ENCODE peak calls at places on chromosomes 5 and 9, in seven cellular contexts. One of them, this sample, is unnamed.
A peak's percentile ranks its signal among the peaks of the same experiment; 100 is the strongest.

GRCh38 chr9:131984564-131984963 is 95.1 kb downstream of the MED27 start:
- DNase-seq in GM23338: no peak
- DNase-seq in A673: no peak
- DNase-seq in HCT116: no peak
- DNase-seq in fibroblast of lung: no peak
- DNase-seq in endothelial cell of umbilical vein: peak; percentile 46
- DNase-seq in GM23248: peak; percentile 33
- DNase-seq in this sample: no peak

GRCh38 chr5:147567917-147568598 is 58.2 kb upstream of the DPYSL3 start:
- DNase-seq in GM23338: peak; percentile 93
- DNase-seq in HCT116: no peak
- DNase-seq in A673: peak; percentile 54
- DNase-seq in endothelial cell of umbilical vein: peak; percentile 22
- DNase-seq in GM23248: peak; percentile 72
- DNase-seq in fibroblast of lung: peak; percentile 99
- DNase-seq in this sample: peak; percentile 84

GRCh38 chr9:134193912-134194535 is 29.7 kb upstream of the RNU6ATAC start:
- DNase-seq in GM23248: no peak
- DNase-seq in GM23338: no peak
- DNase-seq in A673: no peak
- DNase-seq in fibroblast of lung: no peak
- DNase-seq in HCT116: no peak
- DNase-seq in endothelial cell of umbilical vein: no peak
- DNase-seq in this sample: no peak

GRCh38 chr9:132003904-132004303 is 75.8 kb downstream of the MED27 start:
- DNase-seq in fibroblast of lung: no peak
- DNase-seq in A673: peak; percentile 72
- DNase-seq in GM23338: no peak
- DNase-seq in GM23248: no peak
- DNase-seq in HCT116: no peak
- DNase-seq in endothelial cell of umbilical vein: no peak
- DNase-seq in this sample: no peak

GRCh38 chr9:36141288-36141687 is 4.8 kb downstream of the GLIPR2 start:
- DNase-seq in HCT116: no peak
- DNase-seq in GM23338: peak; percentile 59
- DNase-seq in A673: no peak
- DNase-seq in GM23248: peak; percentile 66
- DNase-seq in fibroblast of lung: no peak
- DNase-seq in endothelial cell of umbilical vein: no peak
- DNase-seq in this sample: peak; percentile 25

GRCh38 chr5:151750121-151750520 is 8.3 kb downstream of the ATOX1 start:
- DNase-seq in fibroblast of lung: no peak
- DNase-seq in GM23338: no peak
- DNase-seq in endothelial cell of umbilical vein: no peak
- DNase-seq in A673: no peak
- DNase-seq in GM23248: no peak
- DNase-seq in HCT116: no peak
- DNase-seq in this sample: no peak

GRCh38 chr9:78091736-78092135 is 60.1 kb upstream of the GNAQ start:
- DNase-seq in HCT116: no peak
- DNase-seq in fibroblast of lung: no peak
- DNase-seq in endothelial cell of umbilical vein: no peak
- DNase-seq in GM23338: no peak
- DNase-seq in GM23248: no peak
- DNase-seq in A673: no peak
- DNase-seq in this sample: no peak

GRCh38 chr9:132943677-132944293 is 631 bp downstream of the TSC1 start:
- DNase-seq in HCT116: no peak
- DNase-seq in endothelial cell of umbilical vein: peak; percentile 17
- DNase-seq in GM23248: peak; percentile 39
- DNase-seq in A673: peak; percentile 14
- DNase-seq in GM23338: peak; percentile 33
- DNase-seq in fibroblast of lung: no peak
- DNase-seq in this sample: peak; percentile 8

GRCh38 chr5:140833993-140834392 is at the start of gene PCDHA7:
- DNase-seq in fibroblast of lung: peak; percentile 14
- DNase-seq in endothelial cell of umbilical vein: no peak
- DNase-seq in A673: peak; percentile 42
- DNase-seq in GM23248: peak; percentile 26
- DNase-seq in HCT116: no peak
- DNase-seq in GM23338: peak; percentile 73
- DNase-seq in this sample: peak; percentile 11

GRCh38 chr9:112011051-112011620 is 114.5 kb downstream of the UGCG start:
- DNase-seq in A673: no peak
- DNase-seq in endothelial cell of umbilical vein: no peak
- DNase-seq in GM23338: no peak
- DNase-seq in fibroblast of lung: no peak
- DNase-seq in HCT116: no peak
- DNase-seq in GM23248: no peak
- DNase-seq in this sample: no peak

GRCh38 chr5:90940227-90940995 is 381.8 kb downstream of the ADGRV1 start:
- DNase-seq in GM23338: peak; percentile 91
- DNase-seq in HCT116: no peak
- DNase-seq in fibroblast of lung: peak; percentile 47
- DNase-seq in GM23248: peak; percentile 42
- DNase-seq in A673: peak; percentile 48
- DNase-seq in endothelial cell of umbilical vein: peak; percentile 24
- DNase-seq in this sample: peak; percentile 56

GRCh38 chr5:129852747-129853352 is 51.4 kb upstream of the CHSY3 start:
- DNase-seq in GM23338: peak; percentile 90
- DNase-seq in GM23248: peak; percentile 68
- DNase-seq in endothelial cell of umbilical vein: peak; percentile 76
- DNase-seq in HCT116: peak; percentile 62
- DNase-seq in A673: peak; percentile 79
- DNase-seq in fibroblast of lung: peak; percentile 46
- DNase-seq in this sample: peak; percentile 52

GRCh38 chr9:91085499-91086291 is 276.0 kb downstream of the AUH start:
- DNase-seq in A673: no peak
- DNase-seq in endothelial cell of umbilical vein: no peak
- DNase-seq in GM23248: no peak
- DNase-seq in fibroblast of lung: no peak
- DNase-seq in GM23338: no peak
- DNase-seq in HCT116: no peak
- DNase-seq in this sample: no peak

GRCh38 chr9:80382523-80382922 is 810.8 kb downstream of the TLE4 start:
- DNase-seq in fibroblast of lung: no peak
- DNase-seq in HCT116: no peak
- DNase-seq in GM23338: no peak
- DNase-seq in endothelial cell of umbilical vein: no peak
- DNase-seq in A673: no peak
- DNase-seq in GM23248: no peak
- DNase-seq in this sample: no peak

GRCh38 chr9:98251554-98251953 is 3.9 kb downstream of the TBC1D2 start:
- DNase-seq in A673: peak; percentile 78
- DNase-seq in GM23338: no peak
- DNase-seq in fibroblast of lung: peak; percentile 84
- DNase-seq in endothelial cell of umbilical vein: peak; percentile 43
- DNase-seq in HCT116: peak; percentile 73
- DNase-seq in GM23248: peak; percentile 92
- DNase-seq in this sample: peak; percentile 90

GRCh38 chr9:18632624-18633407 is 158.9 kb downstream of the ADAMTSL1 start:
- DNase-seq in GM23248: peak; percentile 92
- DNase-seq in endothelial cell of umbilical vein: peak; percentile 96
- DNase-seq in HCT116: no peak
- DNase-seq in fibroblast of lung: peak; percentile 89
- DNase-seq in GM23338: no peak
- DNase-seq in A673: no peak
- DNase-seq in this sample: peak; percentile 69

GRCh38 chr9:126223798-126224531 is 102.7 kb upstream of the MVB12B start:
- DNase-seq in HCT116: no peak
- DNase-seq in GM23248: no peak
- DNase-seq in fibroblast of lung: no peak
- DNase-seq in endothelial cell of umbilical vein: no peak
- DNase-seq in A673: no peak
- DNase-seq in GM23338: no peak
- DNase-seq in this sample: no peak

GRCh38 chr5:171367424-171368370 is 20.0 kb upstream of the NPM1 start:
- DNase-seq in endothelial cell of umbilical vein: no peak
- DNase-seq in GM23338: no peak
- DNase-seq in HCT116: no peak
- DNase-seq in fibroblast of lung: peak; percentile 89
- DNase-seq in GM23248: peak; percentile 40
- DNase-seq in A673: no peak
- DNase-seq in this sample: peak; percentile 67

GRCh38 chr9:34744295-34745221 is 34.6 kb upstream of the CCL21 start:
- DNase-seq in GM23338: no peak
- DNase-seq in A673: no peak
- DNase-seq in fibroblast of lung: peak; percentile 55
- DNase-seq in GM23248: peak; percentile 72
- DNase-seq in endothelial cell of umbilical vein: no peak
- DNase-seq in HCT116: peak; percentile 35
- DNase-seq in this sample: peak; percentile 98

GRCh38 chr9:118439446-118439845 is 735.2 kb downstream of the TLR4 start:
- DNase-seq in A673: no peak
- DNase-seq in fibroblast of lung: no peak
- DNase-seq in GM23338: no peak
- DNase-seq in endothelial cell of umbilical vein: no peak
- DNase-seq in GM23248: no peak
- DNase-seq in HCT116: no peak
- DNase-seq in this sample: no peak

GRCh38 chr9:115939065-115939765 is 214.4 kb upstream of the PAPPA start:
- DNase-seq in endothelial cell of umbilical vein: no peak
- DNase-seq in A673: no peak
- DNase-seq in fibroblast of lung: peak; percentile 90
- DNase-seq in GM23248: peak; percentile 53
- DNase-seq in GM23338: no peak
- DNase-seq in HCT116: no peak
- DNase-seq in this sample: peak; percentile 91

GRCh38 chr5:16792278-16793275 is 143.5 kb downstream of the MYO10 start:
- DNase-seq in HCT116: no peak
- DNase-seq in GM23338: no peak
- DNase-seq in GM23248: no peak
- DNase-seq in A673: no peak
- DNase-seq in endothelial cell of umbilical vein: no peak
- DNase-seq in fibroblast of lung: no peak
- DNase-seq in this sample: no peak
- TF ChIP-seq EZH2 in HCT116: no peak
- TF ChIP-seq EZH2 in GM23338: no peak
- TF ChIP-seq EZH2 in GM23248: no peak
- TF ChIP-seq EZH2 in A673: no peak
- TF ChIP-seq EZH2 in endothelial cell of umbilical vein: no peak
- TF ChIP-seq EZH2 in fibroblast of lung: no peak
- TF ChIP-seq EZH2 in this sample: no peak

GRCh38 chr9:117412006-117412715 is 2.7 kb downstream of the ASTN2 start:
- DNase-seq in GM23338: peak; percentile 39
- DNase-seq in GM23248: no peak
- DNase-seq in HCT116: no peak
- DNase-seq in A673: no peak
- DNase-seq in fibroblast of lung: no peak
- DNase-seq in endothelial cell of umbilical vein: no peak
- DNase-seq in this sample: no peak

GRCh38 chr9:117414906-117415583 is at the start of gene ASTN2:
- DNase-seq in GM23338: peak; percentile 67
- DNase-seq in GM23248: no peak
- DNase-seq in fibroblast of lung: peak; percentile 4
- DNase-seq in HCT116: no peak
- DNase-seq in A673: no peak
- DNase-seq in endothelial cell of umbilical vein: no peak
- DNase-seq in this sample: no peak

GRCh38 chr9:117412841-117413240 is 2.0 kb downstream of the ASTN2 start:
- DNase-seq in endothelial cell of umbilical vein: no peak
- DNase-seq in GM23338: peak; percentile 42
- DNase-seq in GM23248: no peak
- DNase-seq in HCT116: no peak
- DNase-seq in A673: no peak
- DNase-seq in fibroblast of lung: no peak
- DNase-seq in this sample: no peak

GRCh38 chr9:117414220-117414905 is 494 bp downstream of the ASTN2 start:
- DNase-seq in GM23248: peak; percentile 50
- DNase-seq in GM23338: peak; percentile 66
- DNase-seq in HCT116: no peak
- DNase-seq in fibroblast of lung: peak; percentile 16
- DNase-seq in A673: no peak
- DNase-seq in endothelial cell of umbilical vein: no peak
- DNase-seq in this sample: peak; percentile 18

GRCh38 chr9:117413346-117414219 is 1.3 kb downstream of the ASTN2 start:
- DNase-seq in HCT116: no peak
- DNase-seq in fibroblast of lung: no peak
- DNase-seq in endothelial cell of umbilical vein: no peak
- DNase-seq in GM23248: no peak
- DNase-seq in A673: peak; percentile 23
- DNase-seq in GM23338: peak; percentile 82
- DNase-seq in this sample: peak; percentile 1
- TF ChIP-seq EZH2 in HCT116: no peak
- TF ChIP-seq EZH2 in fibroblast of lung: peak; percentile 90
- TF ChIP-seq EZH2 in endothelial cell of umbilical vein: peak; percentile 52
- TF ChIP-seq EZH2 in GM23248: peak; percentile 73
- TF ChIP-seq EZH2 in A673: peak; percentile 96
- TF ChIP-seq EZH2 in GM23338: peak; percentile 23
- TF ChIP-seq EZH2 in this sample: peak; percentile 91

GRCh38 chr9:130981761-130982147 is 27.2 kb upstream of the LAMC3 start:
- DNase-seq in GM23248: no peak
- DNase-seq in fibroblast of lung: no peak
- DNase-seq in A673: no peak
- DNase-seq in endothelial cell of umbilical vein: no peak
- DNase-seq in HCT116: no peak
- DNase-seq in GM23338: no peak
- DNase-seq in this sample: no peak

GRCh38 chr9:130982636-130983282 is 26.2 kb upstream of the LAMC3 start:
- DNase-seq in fibroblast of lung: no peak
- DNase-seq in endothelial cell of umbilical vein: no peak
- DNase-seq in GM23248: no peak
- DNase-seq in A673: no peak
- DNase-seq in GM23338: no peak
- DNase-seq in HCT116: no peak
- DNase-seq in this sample: no peak

GRCh38 chr9:130979591-130980385 is 29.2 kb upstream of the LAMC3 start:
- DNase-seq in A673: no peak
- DNase-seq in endothelial cell of umbilical vein: no peak
- DNase-seq in GM23248: no peak
- DNase-seq in fibroblast of lung: no peak
- DNase-seq in HCT116: no peak
- DNase-seq in GM23338: no peak
- DNase-seq in this sample: no peak

GRCh38 chr9:130981002-130981760 is 27.8 kb upstream of the LAMC3 start:
- DNase-seq in GM23248: no peak
- DNase-seq in fibroblast of lung: no peak
- DNase-seq in A673: no peak
- DNase-seq in GM23338: no peak
- DNase-seq in endothelial cell of umbilical vein: no peak
- DNase-seq in HCT116: no peak
- DNase-seq in this sample: no peak

DNA sequence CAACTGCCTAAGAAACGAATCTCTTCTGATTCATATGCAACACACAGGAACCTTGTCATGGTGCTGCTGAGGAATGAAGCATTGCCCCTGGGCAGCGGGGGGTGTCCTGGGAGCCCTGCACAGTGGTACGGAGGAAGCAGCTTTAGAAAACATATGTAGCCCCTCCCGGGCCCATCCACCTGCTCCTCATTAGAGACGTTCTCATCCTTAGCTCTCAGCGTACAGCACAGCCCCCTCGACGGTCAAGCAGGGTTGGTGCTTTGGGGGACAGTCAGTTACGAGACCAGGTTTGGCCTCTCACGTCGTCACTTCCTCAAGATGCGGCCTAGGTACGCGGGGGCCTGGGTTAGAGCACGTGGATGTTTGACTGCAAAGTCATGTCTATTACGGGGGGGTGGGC is 28.4 kb upstream of the LAMC3 start:
- DNase-seq in fibroblast of lung: no peak
- DNase-seq in endothelial cell of umbilical vein: no peak
- DNase-seq in GM23248: no peak
- DNase-seq in HCT116: no peak
- DNase-seq in GM23338: no peak
- DNase-seq in A673: no peak
- DNase-seq in this sample: no peak
- TF ChIP-seq EZH2 in fibroblast of lung: no peak
- TF ChIP-seq EZH2 in endothelial cell of umbilical vein: no peak
- TF ChIP-seq EZH2 in GM23248: no peak
- TF ChIP-seq EZH2 in HCT116: no peak
- TF ChIP-seq EZH2 in GM23338: no peak
- TF ChIP-seq EZH2 in A673: no peak
- TF ChIP-seq EZH2 in this sample: no peak

GRCh38 chr5:93610581-93611167 is 27.7 kb downstream of the NR2F1 start:
- DNase-seq in A673: no peak
- DNase-seq in GM23338: peak; percentile 60
- DNase-seq in fibroblast of lung: no peak
- DNase-seq in HCT116: no peak
- DNase-seq in endothelial cell of umbilical vein: no peak
- DNase-seq in GM23248: no peak
- DNase-seq in this sample: no peak
- TF ChIP-seq EZH2 in A673: peak; percentile 19
- TF ChIP-seq EZH2 in GM23338: peak; percentile 92
- TF ChIP-seq EZH2 in fibroblast of lung: peak; percentile 28
- TF ChIP-seq EZH2 in HCT116: peak; percentile 87
- TF ChIP-seq EZH2 in endothelial cell of umbilical vein: no peak
- TF ChIP-seq EZH2 in GM23248: no peak
- TF ChIP-seq EZH2 in this sample: peak; percentile 95

This sample was measured in mammary epithelial cell.